ENCODE peak calls at places on chromosomes 5 and 9, in ten cellular contexts. Z is NCI-H460; R is activated CD8-positive, alpha-beta memory T cell treated with anti-CD3 and anti-CD28 coated beads for 4 hours; M is effector memory CD4-positive, alpha-beta T cell; V is head of caudate nucleus; Y is EL; Q is DMS153; C is KG1; J is dorsolateral prefrontal cortex; W is naive thymus-derived CD4-positive, alpha-beta T cell. O is an unnamed sample.

GRCh38 chr5:43336159-43336558 is 22.9 kb upstream of the HMGCS1 start:
- DNase-seq in Z (no peak), R (no peak), M (no peak), V (no peak), Y (no peak), Q (no peak), C (no peak), J (no peak), W (no peak), O (no peak)

GRCh38 chr5:132476853-132477729 is 13.5 kb downstream of the IRF1 start:
- DNase-seq in Z (no peak), R (no peak), M (no peak), V (no peak), Y (no peak), Q (peak), C (no peak), J (no peak), W (no peak), O (no peak)

GRCh38 chr9:117720555-117720954 is 16.4 kb downstream of the TLR4 start:
- DNase-seq in Z (no peak), R (no peak), M (no peak), V (no peak), Y (peak), Q (no peak), C (no peak), J (no peak), W (no peak), O (no peak)

GRCh38 chr5:116478461-116478860 is 96.2 kb downstream of the SEMA6A start:
- DNase-seq in Z (no peak), R (no peak), M (no peak), V (no peak), Y (no peak), Q (no peak), C (no peak), J (no peak), W (no peak), O (no peak)

GRCh38 chr9:114883709-114884108 is 46.7 kb downstream of the TNFSF8 start:
- DNase-seq in Z (no peak), R (no peak), M (no peak), V (no peak), Y (no peak), Q (no peak), C (no peak), J (no peak), W (no peak), O (no peak)

GRCh38 chr9:114002986-114003740 is 74.9 kb downstream of the AMBP start:
- DNase-seq in Z (no peak), R (no peak), M (no peak), V (no peak), Y (no peak), Q (no peak), C (no peak), J (no peak), W (peak), O (no peak)

GRCh38 chr5:156497816-156498215 is 170.9 kb downstream of the SGCD start:
- DNase-seq in Z (no peak), R (no peak), M (no peak), V (no peak), Y (no peak), Q (no peak), C (no peak), J (no peak), W (no peak), O (no peak)

GRCh38 chr9:121915304-121915625 is 177.8 kb downstream of the TTLL11 start:
- DNase-seq in Z (no peak), R (no peak), M (no peak), V (no peak), Y (no peak), Q (no peak), C (no peak), J (no peak), W (no peak), O (no peak)

GRCh38 chr9:124818431-124819281 is 34.6 kb upstream of the WDR38 start:
- DNase-seq in Z (no peak), R (no peak), M (no peak), V (no peak), Y (peak), Q (peak), C (no peak), J (no peak), W (peak), O (no peak)

O was measured in GM13976.